ENCODE peak calls at places on chromosomes 16 and 17, in four cellular contexts. One of them, this sample, is unnamed.

GRCh38 chr16:21162661-21163151 is 4.2 kb downstream of the LDAF1 start:
- DNase-seq in NB4: no peak
- DNase-seq in body of pancreas: peak; percentile 60
- DNase-seq in HCT116: no peak
- DNase-seq in this sample: peak; percentile 24

GRCh38 chr17:50147841-50148225 is 2.6 kb downstream of the PPP1R9B start:
- DNase-seq in NB4: no peak
- DNase-seq in body of pancreas: peak; percentile 57
- DNase-seq in HCT116: no peak
- DNase-seq in this sample: no peak

GRCh38 chr17:34443832-34444469 is 80.9 kb upstream of the CCL1 start:
- DNase-seq in NB4: peak; percentile 45
- DNase-seq in body of pancreas: no peak
- DNase-seq in HCT116: no peak
- DNase-seq in this sample: no peak

GRCh38 chr17:44200478-44201155 is 933 bp upstream of the ATXN7L3 start:
- DNase-seq in NB4: no peak
- DNase-seq in body of pancreas: no peak
- DNase-seq in HCT116: no peak
- DNase-seq in this sample: no peak

GRCh38 chr17:73390221-73390620 is 78.4 kb upstream of the CDC42EP4 start:
- DNase-seq in NB4: no peak
- DNase-seq in body of pancreas: peak; percentile 61
- DNase-seq in HCT116: no peak
- DNase-seq in this sample: no peak

GRCh38 chr16:12518238-12519004 is 285.3 kb downstream of the CPPED1 start:
- DNase-seq in NB4: no peak
- DNase-seq in body of pancreas: no peak
- DNase-seq in HCT116: no peak
- DNase-seq in this sample: no peak

GRCh38 chr16:4212934-4213296 is 29.0 kb downstream of the SRL start:
- DNase-seq in NB4: peak; percentile 21
- DNase-seq in body of pancreas: no peak
- DNase-seq in HCT116: peak; percentile 13
- DNase-seq in this sample: no peak

GRCh38 chr17:55842405-55843158 is 91.7 kb downstream of the PCTP start:
- DNase-seq in NB4: no peak
- DNase-seq in body of pancreas: no peak
- DNase-seq in HCT116: no peak
- DNase-seq in this sample: peak; percentile 30

GRCh38 chr17:31061678-31062077 is 33.1 kb upstream of the NF1 start:
- DNase-seq in NB4: peak; percentile 55
- DNase-seq in body of pancreas: no peak
- DNase-seq in HCT116: no peak
- DNase-seq in this sample: no peak

GRCh38 chr17:45307290-45308015 is 9.4 kb downstream of the MAP3K14 start:
- DNase-seq in NB4: peak; percentile 77
- DNase-seq in body of pancreas: peak; percentile 54
- DNase-seq in HCT116: no peak
- DNase-seq in this sample: peak; percentile 37

GRCh38 chr17:75849724-75850123 is 5.4 kb downstream of the WBP2 start:
- DNase-seq in NB4: no peak
- DNase-seq in body of pancreas: no peak
- DNase-seq in HCT116: no peak
- DNase-seq in this sample: no peak

GRCh38 chr17:16652847-16653366 is 743 bp downstream of the ZNF624 start:
- DNase-seq in NB4: peak; percentile 22
- DNase-seq in body of pancreas: no peak
- DNase-seq in HCT116: peak; percentile 6
- DNase-seq in this sample: no peak

GRCh38 chr16:19192865-19193264 is 24.8 kb downstream of the SYT17 start:
- DNase-seq in NB4: no peak
- DNase-seq in body of pancreas: no peak
- DNase-seq in HCT116: no peak
- DNase-seq in this sample: no peak

GRCh38 chr17:64382184-64382583 is 8.5 kb downstream of the PECAM1 start:
- DNase-seq in NB4: peak; percentile 35
- DNase-seq in body of pancreas: no peak
- DNase-seq in HCT116: no peak
- DNase-seq in this sample: no peak

GRCh38 chr17:64380985-64381384 is 9.7 kb downstream of the PECAM1 start:
- DNase-seq in NB4: no peak
- DNase-seq in body of pancreas: no peak
- DNase-seq in HCT116: no peak
- DNase-seq in this sample: no peak

GRCh38 chr17:64373722-64374121 is 16.9 kb downstream of the PECAM1 start:
- DNase-seq in NB4: no peak
- DNase-seq in body of pancreas: no peak
- DNase-seq in HCT116: no peak
- DNase-seq in this sample: no peak

GRCh38 chr17:64377769-64378282 is 12.8 kb downstream of the PECAM1 start:
- DNase-seq in NB4: no peak
- DNase-seq in body of pancreas: no peak
- DNase-seq in HCT116: no peak
- DNase-seq in this sample: no peak

GRCh38 chr17:64378890-64379354 is 11.7 kb downstream of the PECAM1 start:
- DNase-seq in NB4: no peak
- DNase-seq in body of pancreas: no peak
- DNase-seq in HCT116: no peak
- DNase-seq in this sample: no peak
- TF ChIP-seq POLR2A in NB4: no peak
- TF ChIP-seq POLR2A in body of pancreas: no peak
- TF ChIP-seq POLR2A in HCT116: no peak
- TF ChIP-seq POLR2A in this sample: no peak

DNA sequence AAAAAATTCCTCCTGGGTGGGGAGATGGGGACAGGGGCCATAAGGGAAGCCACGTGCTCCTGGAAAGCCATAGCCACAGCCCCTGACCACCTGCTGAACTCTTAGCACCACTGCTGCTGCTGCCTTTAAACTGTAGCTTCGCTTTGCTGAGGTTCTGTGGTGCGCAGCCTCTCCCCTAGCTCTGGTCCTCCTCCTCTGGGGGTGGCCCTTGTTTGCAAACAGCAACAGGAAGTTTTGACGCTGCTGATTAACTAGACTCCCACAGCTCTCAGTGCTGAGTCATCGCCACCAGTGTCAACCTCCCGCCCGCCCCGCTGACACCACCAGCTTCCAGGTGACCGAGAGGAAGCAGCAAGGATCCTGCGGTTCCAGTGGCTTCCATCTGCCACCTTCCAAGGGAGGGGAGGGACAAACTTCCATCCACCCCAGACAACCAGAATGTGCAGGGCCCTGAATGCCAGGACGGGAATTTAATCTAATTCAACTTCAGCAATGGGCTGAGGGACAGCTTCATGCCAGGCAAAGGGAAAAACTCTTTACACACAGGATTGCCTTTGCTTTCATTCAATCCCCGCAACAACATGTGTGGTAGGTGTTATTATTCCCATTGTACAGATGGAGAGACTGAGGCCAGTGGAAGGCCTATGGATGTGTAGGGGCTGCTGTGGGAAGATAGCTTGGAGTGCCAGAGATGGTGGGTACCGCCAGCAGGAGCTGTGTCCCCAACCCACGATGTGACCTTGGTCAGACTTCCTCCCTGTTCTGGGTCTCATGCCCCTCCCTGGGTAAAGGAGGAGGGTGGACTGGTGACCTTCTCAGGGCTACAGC is 8.1 kb upstream of the KIFC3 start:
- DNase-seq in NB4: peak; percentile 98
- DNase-seq in body of pancreas: peak; percentile 92
- DNase-seq in HCT116: peak; percentile 82
- DNase-seq in this sample: peak; percentile 56
- TF ChIP-seq POLR2A in NB4: peak; percentile 32
- TF ChIP-seq POLR2A in body of pancreas: peak; percentile 42
- TF ChIP-seq POLR2A in HCT116: peak; percentile 46
- TF ChIP-seq POLR2A in this sample: peak; percentile 75

GRCh38 chr17:27551701-27552466 is 79.1 kb upstream of the LGALS9 start:
- DNase-seq in NB4: no peak
- DNase-seq in body of pancreas: peak; percentile 61
- DNase-seq in HCT116: peak; percentile 75
- DNase-seq in this sample: no peak
- TF ChIP-seq POLR2A in NB4: no peak
- TF ChIP-seq POLR2A in body of pancreas: no peak
- TF ChIP-seq POLR2A in HCT116: no peak
- TF ChIP-seq POLR2A in this sample: no peak

DNA sequence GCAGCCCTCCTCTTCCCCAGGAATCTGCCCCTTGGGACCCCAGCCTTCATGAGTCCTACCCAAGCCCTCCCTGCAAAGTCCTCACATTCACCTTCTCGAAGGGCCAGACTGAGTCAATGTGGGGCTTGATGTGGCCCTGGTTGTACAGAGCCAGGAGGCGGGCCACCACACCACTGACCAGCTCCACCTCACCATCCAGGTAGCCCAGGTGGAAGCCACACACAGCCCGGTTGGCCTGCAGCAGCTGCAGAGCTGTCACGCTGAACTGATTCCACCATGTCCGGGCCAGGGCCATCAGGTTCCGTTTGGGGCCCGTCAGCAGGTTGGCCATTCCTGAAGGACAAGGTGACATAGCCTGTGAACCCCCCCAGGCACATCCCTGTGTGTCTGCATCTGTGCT is 6.0 kb downstream of the VAT1 start:
- DNase-seq in NB4: no peak
- DNase-seq in body of pancreas: no peak
- DNase-seq in HCT116: no peak
- DNase-seq in this sample: no peak
- TF ChIP-seq POLR2A in NB4: no peak
- TF ChIP-seq POLR2A in body of pancreas: no peak
- TF ChIP-seq POLR2A in HCT116: no peak
- TF ChIP-seq POLR2A in this sample: no peak

This sample was measured in prostate gland.